ENCODE peak calls at places on chromosomes 16 and 17, in eight cellular contexts. F is GM23248, R is dorsolateral prefrontal cortex, C is cardiac muscle cell, J is fibroblast of mammary gland, M is astrocyte, V is heart right ventricle, X is transverse colon. E is an unnamed sample.

GRCh38 chr17:74619077-74619673 is 4.4 kb downstream of the CD300E start:
- DNase-seq in F (peak), R (no peak), C (no peak), J (no peak), M (no peak), V (no peak), X (no peak), E (no peak)

GRCh38 chr16:29321585-29321984 is 84.9 kb downstream of the NPIPB11 start:
- DNase-seq in F (no peak), R (no peak), C (no peak), J (no peak), M (no peak), V (no peak), X (no peak), E (no peak)

GRCh38 chr17:81396722-81397313 is 1.6 kb downstream of the BAHCC1 start:
- DNase-seq in F (peak), R (no peak), C (no peak), J (peak), M (no peak), V (no peak), X (no peak), E (no peak)

GRCh38 chr17:16150251-16150859 is 65.0 kb downstream of the NCOR1 start:
- DNase-seq in F (peak), R (no peak), C (no peak), J (peak), M (peak), V (no peak), X (no peak), E (peak)

GRCh38 chr17:59151591-59151990 is 3.4 kb downstream of the SKA2 start:
- DNase-seq in F (no peak), R (no peak), C (no peak), J (no peak), M (peak), V (no peak), X (no peak), E (no peak)

GRCh38 chr16:89193576-89194293 is 6.6 kb downstream of the SLC22A31 start:
- DNase-seq in F (no peak), R (no peak), C (no peak), J (no peak), M (no peak), V (no peak), X (no peak), E (no peak)

GRCh38 chr16:49600541-49600940 is 226.9 kb downstream of the C16orf78 start:
- DNase-seq in F (no peak), R (no peak), C (no peak), J (no peak), M (no peak), V (no peak), X (no peak), E (no peak)

GRCh38 chr17:75941442-75941819 is 589 bp upstream of the FBF1 start:
- DNase-seq in F (no peak), R (no peak), C (no peak), J (no peak), M (no peak), V (no peak), X (no peak), E (no peak)

GRCh38 chr16:50152386-50152806 is 710 bp upstream of the TENT4B start:
- DNase-seq in F (peak), R (peak), C (peak), J (peak), M (peak), V (peak), X (peak), E (no peak)

GRCh38 chr17:39018267-39019134 is 51.3 kb upstream of the FBXO47 start:
- DNase-seq in F (no peak), R (no peak), C (no peak), J (no peak), M (no peak), V (no peak), X (no peak), E (no peak)

GRCh38 chr17:19720631-19721426 is 4.4 kb upstream of the SLC47A2 start:
- DNase-seq in F (no peak), R (no peak), C (peak), J (no peak), M (no peak), V (no peak), X (peak), E (no peak)

GRCh38 chr17:19275457-19276082 is 38.4 kb downstream of the EPN2 start:
- DNase-seq in F (peak), R (no peak), C (no peak), J (peak), M (no peak), V (no peak), X (no peak), E (no peak)

GRCh38 chr16:85535352-85536072 is 77.6 kb upstream of the GSE1 start:
- DNase-seq in F (no peak), R (no peak), C (peak), J (no peak), M (no peak), V (no peak), X (peak), E (no peak)

GRCh38 chr17:42843358-42843934 is 934 bp upstream of the AOC2 start:
- DNase-seq in F (peak), R (peak), C (peak), J (peak), M (peak), V (peak), X (no peak), E (peak)

GRCh38 chr16:66357523-66357928 is 9.0 kb upstream of the CDH5 start:
- DNase-seq in F (peak), R (peak), C (peak), J (peak), M (peak), V (peak), X (peak), E (peak)

GRCh38 chr17:62755139-62755851 is 52.8 kb downstream of the MARCHF10 start:
- DNase-seq in F (peak), R (no peak), C (peak), J (peak), M (peak), V (peak), X (no peak), E (no peak)

GRCh38 chr17:51580869-51581268 is 320.5 kb downstream of the UTP18 start:
- DNase-seq in F (no peak), R (no peak), C (no peak), J (no peak), M (no peak), V (no peak), X (no peak), E (no peak)
- H3K4me3 ChIP-seq in F (no peak), R (no peak), C (no peak), J (no peak), M (no peak), V (no peak), X (no peak), E (no peak)

GRCh38 chr17:8406174-8406573 is 8.5 kb upstream of the RNF222 start:
- DNase-seq in F (no peak), R (no peak), C (no peak), J (no peak), M (no peak), V (no peak), X (no peak), E (no peak)
- H3K4me3 ChIP-seq in F (no peak), R (no peak), C (no peak), J (no peak), M (no peak), V (no peak), X (no peak), E (no peak)

GRCh38 chr17:2508035-2508434 is 3.7 kb downstream of the METTL16 start:
- DNase-seq in F (no peak), R (no peak), C (no peak), J (no peak), M (no peak), V (no peak), X (no peak), E (no peak)

GRCh38 chr17:2511138-2511461 is 588 bp downstream of the METTL16 start:
- DNase-seq in F (no peak), R (no peak), C (no peak), J (no peak), M (no peak), V (no peak), X (no peak), E (no peak)

GRCh38 chr17:2511462-2512369 is at the start of gene METTL16:
- DNase-seq in F (peak), R (peak), C (peak), J (peak), M (peak), V (peak), X (peak), E (peak)

GRCh38 chr17:2510559-2510958 is 1.1 kb downstream of the METTL16 start:
- DNase-seq in F (no peak), R (no peak), C (no peak), J (no peak), M (no peak), V (no peak), X (no peak), E (no peak)
- H3K4me3 ChIP-seq in F (peak), R (peak), C (peak), J (peak), M (peak), V (peak), X (peak), E (peak)

GRCh38 chr17:65028537-65028843 is 28.1 kb downstream of the GNA13 start:
- DNase-seq in F (no peak), R (no peak), C (no peak), J (no peak), M (no peak), V (no peak), X (no peak), E (no peak)

GRCh38 chr17:65030618-65031017 is 25.9 kb downstream of the GNA13 start:
- DNase-seq in F (no peak), R (no peak), C (no peak), J (no peak), M (no peak), V (no peak), X (no peak), E (no peak)

GRCh38 chr17:65025288-65025687 is 31.3 kb downstream of the GNA13 start:
- DNase-seq in F (no peak), R (no peak), C (no peak), J (no peak), M (no peak), V (no peak), X (no peak), E (no peak)

GRCh38 chr17:65027305-65027704 is 29.2 kb downstream of the GNA13 start:
- DNase-seq in F (peak), R (no peak), C (no peak), J (peak), M (peak), V (no peak), X (no peak), E (peak)

DNA sequence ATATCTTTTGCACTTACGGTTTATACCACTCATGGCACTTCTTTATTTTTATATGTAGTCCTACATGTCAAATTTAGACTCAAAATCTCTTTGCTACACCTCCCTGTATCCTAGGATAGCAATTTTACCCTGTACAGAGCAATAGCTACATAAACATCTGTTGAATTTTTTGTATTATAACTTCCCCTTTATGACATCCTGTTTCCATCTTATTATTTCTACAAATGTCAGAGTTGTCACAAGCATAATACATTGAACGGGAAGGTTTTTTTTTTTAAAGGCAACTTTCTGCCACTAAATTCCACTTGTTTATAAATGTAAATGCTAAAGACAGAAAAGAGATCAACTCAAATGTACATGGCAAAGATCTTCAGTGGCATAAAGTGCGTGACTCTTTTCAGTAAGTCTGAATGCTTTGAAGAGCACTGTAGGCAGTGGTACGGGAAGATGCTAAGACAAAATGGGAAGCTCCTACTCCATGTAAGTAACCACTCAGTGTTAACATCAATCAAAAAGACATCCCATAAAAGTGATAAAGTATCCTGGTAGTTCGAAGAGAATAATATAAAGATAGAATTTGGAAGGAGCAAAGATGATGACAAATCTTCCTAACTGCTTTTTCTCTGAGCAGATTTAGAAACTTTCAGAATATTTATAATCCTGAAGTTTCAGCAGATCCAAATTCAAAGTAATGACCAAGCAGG is 26.8 kb downstream of the GNA13 start:
- DNase-seq in F (no peak), R (no peak), C (no peak), J (no peak), M (no peak), V (no peak), X (no peak), E (no peak)
- H3K4me3 ChIP-seq in F (no peak), R (no peak), C (no peak), J (no peak), M (no peak), V (no peak), X (no peak), E (no peak)

GRCh38 chr17:4472281-4472680 is 26.4 kb upstream of the SPNS2 start:
- DNase-seq in F (no peak), R (no peak), C (no peak), J (no peak), M (no peak), V (no peak), X (no peak), E (no peak)

GRCh38 chr17:4475001-4475400 is 23.7 kb upstream of the SPNS2 start:
- DNase-seq in F (no peak), R (no peak), C (no peak), J (no peak), M (no peak), V (no peak), X (no peak), E (no peak)

GRCh38 chr17:4475463-4475862 is 23.2 kb upstream of the SPNS2 start:
- DNase-seq in F (no peak), R (no peak), C (no peak), J (no peak), M (no peak), V (no peak), X (no peak), E (no peak)

GRCh38 chr17:4476017-4476416 is 22.7 kb upstream of the SPNS2 start:
- DNase-seq in F (no peak), R (no peak), C (no peak), J (no peak), M (no peak), V (no peak), X (peak), E (no peak)

DNA sequence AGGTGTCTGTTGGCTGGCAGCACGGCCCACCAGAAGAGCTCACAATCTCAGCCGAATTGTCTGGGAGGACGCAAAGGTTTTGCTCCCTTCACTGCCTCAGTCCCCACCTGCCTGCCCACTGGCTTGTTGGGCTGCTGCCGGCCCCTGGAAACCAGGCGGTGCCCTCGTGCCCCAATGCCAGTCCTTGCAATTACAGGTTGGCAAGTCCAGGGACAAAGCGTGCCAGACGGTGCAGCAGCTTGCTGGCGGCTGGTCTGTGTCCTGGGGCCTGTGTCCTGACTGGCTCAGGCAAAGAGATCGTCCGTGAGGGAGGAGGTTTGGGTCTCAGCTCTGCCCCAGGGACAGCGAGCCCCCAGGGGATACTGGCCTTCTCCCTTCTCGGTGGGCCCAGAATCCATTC is 24.6 kb upstream of the SPNS2 start:
- DNase-seq in F (no peak), R (no peak), C (no peak), J (no peak), M (no peak), V (peak), X (no peak), E (no peak)
- H3K4me3 ChIP-seq in F (no peak), R (no peak), C (no peak), J (no peak), M (no peak), V (no peak), X (no peak), E (no peak)

GRCh38 chr17:77375917-77376651 is 235.3 kb downstream of the SEC14L1 start:
- DNase-seq in F (peak), R (no peak), C (peak), J (peak), M (peak), V (no peak), X (peak), E (peak)
- H3K4me3 ChIP-seq in F (peak), R (no peak), C (no peak), J (peak), M (peak), V (peak), X (no peak), E (peak)